ENCODE peak calls at places on chromosomes 7 and 10, in eight cellular contexts. W, L, E, Z, S, R, D and H are unnamed samples.
A peak's percentile ranks its signal among the peaks of the same experiment; 100 is the strongest.

GRCh38 chr10:114388275-114388674 is 16.0 kb downstream of the AFAP1L2 start:
- DNase-seq in W (no peak), L (no peak), E (no peak), Z (no peak), S (no peak), R (no peak), D (no peak), H (no peak)

GRCh38 chr7:69632280-69632679 is 34.0 kb downstream of the AUTS2 start:
- DNase-seq in W (no peak), L (no peak), E (no peak), Z (no peak), S (no peak), R (no peak), D (no peak), H (no peak)

GRCh38 chr7:170551-171363 is 21.6 kb upstream of the FAM20C start:
- DNase-seq in W (no peak), L (no peak), E (no peak), Z (no peak), S (no peak), R (no peak), D (no peak), H (no peak)

GRCh38 chr7:17991866-17992648 is 35.6 kb downstream of the PRPS1L1 start:
- DNase-seq in W (no peak), L (no peak), E (no peak), Z (no peak), S (no peak), R (peak; percentile 44), D (peak; percentile 24), H (no peak)

GRCh38 chr10:77290528-77291155 is 347.0 kb downstream of the KCNMA1 start:
- DNase-seq in W (no peak), L (no peak), E (no peak), Z (no peak), S (no peak), R (no peak), D (no peak), H (no peak)

GRCh38 chr7:86089455-86089854 is 554.3 kb upstream of the GRM3 start:
- DNase-seq in W (no peak), L (no peak), E (no peak), Z (no peak), S (no peak), R (no peak), D (no peak), H (no peak)

GRCh38 chr10:95254629-95255028 is 36.2 kb downstream of the PDLIM1 start:
- DNase-seq in W (no peak), L (no peak), E (no peak), Z (no peak), S (no peak), R (no peak), D (no peak), H (no peak)

GRCh38 chr7:24829787-24830186 is 72.5 kb upstream of the GSDME start:
- DNase-seq in W (no peak), L (no peak), E (no peak), Z (no peak), S (no peak), R (no peak), D (no peak), H (no peak)

GRCh38 chr10:117241541-117242462 is 888 bp downstream of the SLC18A2 start:
- DNase-seq in W (no peak), L (no peak), E (no peak), Z (peak; percentile 52), S (no peak), R (no peak), D (no peak), H (no peak)

GRCh38 chr10:52900564-52900963 is 128.0 kb upstream of the MBL2 start:
- DNase-seq in W (no peak), L (no peak), E (no peak), Z (no peak), S (no peak), R (no peak), D (no peak), H (no peak)

GRCh38 chr10:4242561-4243035 is 457.6 kb upstream of the KLF6 start:
- DNase-seq in W (no peak), L (peak; percentile 52), E (no peak), Z (peak; percentile 21), S (no peak), R (no peak), D (no peak), H (no peak)

GRCh38 chr7:23100697-23101096 is 4.9 kb upstream of the KLHL7 start:
- DNase-seq in W (no peak), L (no peak), E (peak; percentile 14), Z (no peak), S (no peak), R (no peak), D (no peak), H (no peak)

GRCh38 chr7:123522061-123522460 is 12.3 kb downstream of the IQUB start:
- DNase-seq in W (no peak), L (no peak), E (no peak), Z (no peak), S (no peak), R (no peak), D (no peak), H (no peak)

GRCh38 chr10:5399332-5399731 is 5.3 kb downstream of the TUBAL3 start:
- DNase-seq in W (no peak), L (no peak), E (no peak), Z (no peak), S (no peak), R (no peak), D (no peak), H (no peak)

GRCh38 chr7:45258533-45259226 is 101.1 kb downstream of the RAMP3 start:
- DNase-seq in W (no peak), L (no peak), E (no peak), Z (no peak), S (no peak), R (no peak), D (no peak), H (no peak)

GRCh38 chr10:91022924-91023707 is 102.2 kb upstream of the ANKRD1 start:
- DNase-seq in W (no peak), L (no peak), E (no peak), Z (no peak), S (no peak), R (no peak), D (no peak), H (no peak)

GRCh38 chr10:68600041-68600778 is 40.1 kb downstream of the TET1 start:
- DNase-seq in W (peak; percentile 11), L (peak; percentile 70), E (peak; percentile 60), Z (peak; percentile 95), S (peak; percentile 12), R (peak; percentile 66), D (peak; percentile 75), H (peak; percentile 88)

GRCh38 chr7:816751-817671 is 15.3 kb upstream of the SUN1 start:
- DNase-seq in W (no peak), L (no peak), E (no peak), Z (peak; percentile 59), S (peak; percentile 12), R (peak; percentile 37), D (peak; percentile 39), H (no peak)

GRCh38 chr7:47501406-47501805 is 80.5 kb downstream of the TNS3 start:
- DNase-seq in W (no peak), L (no peak), E (no peak), Z (peak; percentile 68), S (no peak), R (no peak), D (no peak), H (no peak)

GRCh38 chr7:149595541-149595940 is 97.9 kb upstream of the ZNF746 start:
- DNase-seq in W (no peak), L (no peak), E (no peak), Z (no peak), S (no peak), R (no peak), D (no peak), H (no peak)

GRCh38 chr7:16954326-16954725 is 72.5 kb upstream of the AGR3 start:
- DNase-seq in W (no peak), L (no peak), E (no peak), Z (no peak), S (no peak), R (no peak), D (no peak), H (no peak)

GRCh38 chr10:290026-290725 is 154.9 kb downstream of the ZMYND11 start:
- DNase-seq in W (no peak), L (no peak), E (no peak), Z (no peak), S (no peak), R (no peak), D (no peak), H (no peak)

GRCh38 chr10:126315471-126316177 is 72.7 kb downstream of the ADAM12 start:
- DNase-seq in W (no peak), L (no peak), E (no peak), Z (no peak), S (no peak), R (no peak), D (no peak), H (no peak)